ENCODE peak calls at places on chromosomes 12 and 14, in eight cellular contexts. D is PC-3, N is adrenal gland, H is heart left ventricle, L is left ventricle myocardium inferior, S is cardiac muscle cell, P is lung, W is fibroblast of lung. A is an unnamed sample.

GRCh38 chr14:91158091-91158790 is 44.4 kb downstream of the DGLUCY start:
- DNase-seq in N (no peak), L (peak), S (no peak), W (no peak), H (peak), P (peak), D (no peak), A (peak)

GRCh38 chr14:96177766-96178377 is 26.8 kb upstream of the BDKRB2 start:
- DNase-seq in P (no peak), H (no peak), N (no peak), W (no peak), L (no peak), S (peak), D (no peak), A (no peak)

GRCh38 chr14:105475269-105475915 is 771 bp downstream of the CRIP2 start:
- DNase-seq in S (no peak), N (no peak), L (no peak), P (no peak), H (peak), W (no peak), D (peak), A (peak)

GRCh38 chr14:89237923-89238529 is 179.0 kb downstream of the FOXN3 start:
- DNase-seq in D (peak), P (no peak), N (no peak), H (no peak), W (peak), L (no peak), S (no peak), A (no peak)

GRCh38 chr12:51788876-51789275 is 59.6 kb downstream of the FIGNL2 start:
- DNase-seq in W (peak), D (peak), N (no peak), H (no peak), L (no peak), P (no peak), S (no peak), A (no peak)

GRCh38 chr12:22657538-22657937 is 32.6 kb downstream of the ETNK1 start:
- DNase-seq in D (no peak), W (peak), L (no peak), S (no peak), H (no peak), P (no peak), N (no peak), A (no peak)

GRCh38 chr14:35940291-35940690 is 114.2 kb downstream of the BRMS1L start:
- DNase-seq in D (no peak), H (no peak), L (no peak), N (no peak), P (no peak), S (no peak), W (peak), A (no peak)

GRCh38 chr14:95614335-95614734 is 71.9 kb upstream of the TCL1B start:
- DNase-seq in N (no peak), P (no peak), L (no peak), H (no peak), D (no peak), S (no peak), W (no peak), A (no peak)

GRCh38 chr12:124868252-124868965 is 4.7 kb upstream of the SCARB1 start:
- DNase-seq in W (no peak), P (no peak), S (no peak), H (no peak), L (no peak), D (no peak), N (no peak), A (no peak)

GRCh38 chr14:59161571-59162175 is 26.8 kb upstream of the DAAM1 start:
- DNase-seq in P (no peak), D (peak), W (peak), S (peak), N (no peak), L (no peak), H (no peak), A (no peak)

GRCh38 chr14:103061482-103061976 is 4.2 kb upstream of the CDC42BPB start:
- DNase-seq in H (no peak), W (no peak), D (no peak), S (no peak), N (no peak), P (no peak), L (no peak), A (no peak)

GRCh38 chr12:108826115-108826806 is 31.1 kb downstream of the SSH1 start:
- DNase-seq in D (no peak), L (peak), N (peak), H (peak), P (no peak), S (no peak), W (peak), A (peak)

GRCh38 chr14:85357120-85357519 is 172.8 kb upstream of the FLRT2 start:
- DNase-seq in S (no peak), D (no peak), H (no peak), P (no peak), N (no peak), L (no peak), W (no peak), A (no peak)

GRCh38 chr14:85359505-85359904 is 170.4 kb upstream of the FLRT2 start:
- DNase-seq in W (no peak), S (no peak), N (no peak), D (no peak), H (no peak), P (no peak), L (no peak), A (no peak)

DNA sequence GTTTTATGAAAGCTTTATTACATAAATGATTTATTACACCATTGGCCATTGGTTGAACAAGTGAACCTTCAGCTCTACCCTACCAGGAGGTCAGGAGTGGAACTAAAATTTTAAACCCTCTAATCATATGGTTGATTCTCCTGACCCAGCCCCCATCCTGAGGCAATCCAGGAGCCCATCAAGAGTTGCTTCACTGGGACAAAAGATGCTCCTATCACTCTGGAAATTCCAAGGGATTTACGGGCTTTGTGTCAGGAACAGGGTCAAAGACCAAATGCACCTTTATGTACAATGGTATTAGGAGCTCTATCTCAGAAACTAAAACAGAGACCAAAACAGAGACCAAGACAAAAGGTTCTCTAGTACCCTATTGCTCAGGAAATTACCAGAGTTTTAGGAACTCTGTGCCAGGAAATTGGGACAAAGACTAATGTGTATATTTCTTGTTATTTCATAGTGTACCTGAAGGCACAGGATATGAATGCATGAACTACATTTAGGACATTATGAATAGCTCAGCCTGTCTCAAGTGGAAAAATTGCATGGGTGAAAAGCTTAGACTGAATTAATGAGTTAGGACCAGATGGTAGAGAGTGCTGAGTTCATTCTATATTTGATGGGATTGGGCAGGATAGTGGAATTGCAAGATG is 171.7 kb upstream of the FLRT2 start:
- DNase-seq in W (no peak), S (no peak), P (no peak), L (no peak), D (no peak), H (no peak), N (no peak), A (no peak)
- TF ChIP-seq CTCF in W (no peak), S (no peak), P (no peak), L (no peak), D (no peak), H (no peak), N (no peak), A (no peak)

GRCh38 chr12:55712154-55712553 is 3.7 kb upstream of the BLOC1S1 start:
- DNase-seq in W (no peak), D (no peak), S (no peak), P (no peak), N (no peak), H (peak), L (peak), A (no peak)

GRCh38 chr12:55706840-55707671 is 648 bp downstream of the ITGA7 start:
- DNase-seq in S (peak), H (peak), D (no peak), N (no peak), P (no peak), W (no peak), L (no peak), A (no peak)

GRCh38 chr12:55707841-55708694 is at the start of gene ITGA7:
- DNase-seq in W (no peak), H (peak), L (peak), P (peak), S (peak), D (peak), N (peak), A (peak)

GRCh38 chr12:55705802-55706402 is 1.8 kb downstream of the ITGA7 start:
- DNase-seq in P (no peak), N (no peak), H (peak), D (no peak), L (no peak), W (no peak), S (no peak), A (no peak)

DNA sequence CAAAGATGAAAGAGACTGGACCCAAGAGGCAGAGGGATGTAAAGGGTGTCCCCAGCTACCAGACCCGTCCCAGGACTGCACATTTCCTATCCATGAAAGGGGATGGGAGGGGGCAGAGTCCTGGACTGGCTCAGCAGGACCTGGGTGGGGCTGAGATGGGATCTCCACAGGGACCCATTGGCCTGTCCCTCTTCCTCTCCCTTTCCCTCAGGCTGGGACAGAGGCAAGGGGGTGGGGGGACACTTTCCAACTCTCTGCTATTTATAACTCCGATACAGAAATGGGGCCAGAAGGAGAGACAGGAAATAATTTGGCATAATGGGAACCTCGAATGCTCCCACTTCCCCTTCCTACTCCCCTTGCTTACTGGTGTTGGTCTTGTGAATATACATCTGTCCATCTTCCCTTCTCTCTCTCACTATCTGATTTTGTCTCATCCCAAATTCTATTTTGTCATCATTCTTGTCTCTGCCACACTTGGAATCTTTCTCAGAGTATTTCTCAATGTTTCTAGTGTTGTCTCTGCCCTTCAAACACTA is 1.1 kb upstream of the ITGA7 start:
- DNase-seq in D (no peak), H (peak), S (peak), N (no peak), L (peak), W (no peak), P (no peak), A (no peak)
- H3K27ac ChIP-seq in D (no peak), H (peak), S (peak), N (no peak), L (peak), W (no peak), P (peak), A (no peak)

GRCh38 chr14:68941820-68942219 is 37.3 kb downstream of the ACTN1 start:
- DNase-seq in W (peak), P (no peak), D (peak), N (no peak), S (peak), H (peak), L (peak), A (no peak)
- TF ChIP-seq CTCF in W (peak), P (no peak), D (peak), N (no peak), S (peak), H (no peak), L (peak), A (no peak)

GRCh38 chr12:1810201-1810930 is 10.0 kb upstream of the LRTM2 start:
- DNase-seq in D (no peak), W (no peak), N (no peak), P (no peak), H (peak), S (no peak), L (peak), A (no peak)

GRCh38 chr12:1812650-1813302 is 7.6 kb upstream of the LRTM2 start:
- DNase-seq in L (no peak), N (no peak), S (no peak), D (no peak), H (peak), P (peak), W (peak), A (no peak)

GRCh38 chr12:1811948-1812291 is 8.4 kb upstream of the LRTM2 start:
- DNase-seq in P (no peak), N (no peak), W (no peak), L (no peak), H (no peak), S (no peak), D (no peak), A (no peak)

GRCh38 chr12:1810931-1811280 is 9.5 kb upstream of the LRTM2 start:
- DNase-seq in W (no peak), S (no peak), H (peak), N (no peak), P (no peak), D (no peak), L (no peak), A (no peak)

DNA sequence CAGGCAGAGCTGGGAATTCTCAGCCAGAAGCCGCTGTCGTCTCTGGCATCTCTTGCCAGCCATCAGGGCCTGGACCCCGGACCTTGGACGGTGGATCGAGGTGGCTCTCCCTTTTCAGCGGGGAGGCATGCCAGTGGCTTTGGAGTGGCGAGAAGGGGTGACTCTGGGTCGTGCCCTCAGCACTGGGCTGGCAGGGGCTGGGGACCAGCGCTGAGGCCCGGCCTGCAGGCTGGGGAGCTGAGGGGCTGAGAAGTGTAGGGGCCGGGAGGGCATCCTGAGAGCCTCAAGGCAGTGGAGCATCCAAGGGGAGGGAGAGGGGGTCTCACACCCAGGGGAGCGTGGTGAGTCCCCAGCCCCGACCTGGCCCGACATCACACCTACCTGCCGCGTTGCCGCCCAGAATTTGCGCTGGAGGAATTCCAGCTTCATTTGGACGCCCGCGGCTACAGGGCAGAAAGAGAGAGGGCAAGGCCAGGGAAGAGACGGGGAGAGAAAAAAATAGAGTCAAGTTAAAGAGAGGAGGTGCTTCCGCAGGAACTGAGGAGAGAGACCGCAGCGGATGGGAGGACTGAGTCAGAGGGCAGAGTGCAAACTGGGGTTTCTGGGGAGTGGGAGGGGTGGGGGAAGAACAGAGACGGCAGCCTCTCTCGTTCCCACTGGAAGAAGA is 9.0 kb upstream of the LRTM2 start:
- DNase-seq in D (no peak), P (no peak), L (no peak), N (no peak), S (no peak), W (peak), H (peak), A (no peak)
- H3K27ac ChIP-seq in D (no peak), P (no peak), L (peak), N (no peak), S (no peak), W (no peak), H (no peak), A (no peak)

GRCh38 chr14:45716506-45716905 is 463.5 kb upstream of the MIS18BP1 start:
- DNase-seq in W (no peak), L (no peak), S (no peak), H (no peak), P (no peak), D (peak), N (peak), A (no peak)
- TF ChIP-seq CTCF in W (no peak), L (no peak), S (no peak), H (no peak), P (no peak), D (peak), N (no peak), A (no peak)

GRCh38 chr12:113347892-113348291 is 10.5 kb upstream of the PLBD2 start:
- DNase-seq in H (no peak), D (no peak), P (no peak), L (no peak), S (no peak), W (no peak), N (peak), A (no peak)
- H3K27ac ChIP-seq in H (no peak), D (no peak), P (no peak), L (no peak), S (no peak), W (no peak), N (no peak), A (no peak)

GRCh38 chr12:27969011-27969900 is 3.3 kb downstream of the PTHLH start:
- DNase-seq in N (no peak), L (peak), S (peak), P (no peak), D (peak), W (peak), H (peak), A (peak)
- TF ChIP-seq CTCF in N (no peak), L (no peak), S (peak), P (no peak), D (no peak), W (peak), H (no peak), A (no peak)

DNA sequence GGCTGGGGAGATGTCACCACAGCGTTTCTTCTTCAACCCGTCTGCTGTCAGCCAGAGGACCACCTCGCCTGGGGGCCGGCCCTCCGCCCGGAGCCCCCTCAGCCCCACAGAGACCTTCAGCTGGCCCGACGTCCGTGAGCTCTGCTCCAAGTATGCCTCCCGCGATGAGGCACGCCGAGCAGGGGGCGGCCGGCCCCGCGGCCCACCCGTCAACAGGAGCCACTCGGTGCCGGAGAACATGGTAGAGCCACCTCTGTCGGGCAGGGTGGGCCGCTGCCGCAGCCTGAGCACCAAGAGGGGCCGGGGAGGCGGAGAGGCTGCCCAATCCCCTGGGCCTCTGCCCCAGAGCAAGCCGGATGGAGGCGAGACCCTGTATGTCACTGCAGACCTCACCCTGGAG is 38.8 kb downstream of the PLEKHG3 start:
- DNase-seq in S (no peak), H (no peak), L (no peak), P (no peak), W (no peak), N (no peak), D (no peak), A (no peak)
- H3K27ac ChIP-seq in S (no peak), H (no peak), L (no peak), P (no peak), W (no peak), N (no peak), D (no peak), A (no peak)

GRCh38 chr14:56280843-56281242 is 162.6 kb downstream of the PELI2 start:
- DNase-seq in S (no peak), L (no peak), P (no peak), D (peak), N (no peak), H (no peak), W (peak), A (no peak)
- TF ChIP-seq CTCF in S (peak), L (no peak), P (no peak), D (peak), N (no peak), H (no peak), W (peak), A (no peak)

GRCh38 chr12:106093246-106093645 is 45.5 kb downstream of the NUAK1 start:
- DNase-seq in S (no peak), P (no peak), N (no peak), H (no peak), L (no peak), W (no peak), D (no peak), A (no peak)
- H3K27ac ChIP-seq in S (no peak), P (no peak), N (no peak), H (no peak), L (peak), W (no peak), D (no peak), A (no peak)